ENCODE peak calls at places on chromosomes 1 and 21, in four cellular contexts. M is breast epithelium, W is GM23338, P is prostate gland. R is an unnamed sample.

GRCh38 chr21:38329176-38329575 is 72.4 kb downstream of the KCNJ15 start:
- DNase-seq in M (no peak), W (no peak), P (no peak), R (no peak)

GRCh38 chr1:76086597-76086996 is 12.1 kb downstream of the ST6GALNAC3 start:
- DNase-seq in M (no peak), W (no peak), P (no peak), R (no peak)

GRCh38 chr1:111399792-111400610 is 27.5 kb downstream of the OVGP1 start:
- DNase-seq in M (no peak), W (peak), P (peak), R (no peak)

GRCh38 chr1:46102769-46103476 is 29.5 kb downstream of the PIK3R3 start:
- DNase-seq in M (no peak), W (no peak), P (no peak), R (no peak)

GRCh38 chr1:58699011-58699762 is 675 bp downstream of the MYSM1 start:
- DNase-seq in M (no peak), W (no peak), P (no peak), R (no peak)

GRCh38 chr1:149978547-149979023 is 31.9 kb downstream of the OTUD7B start:
- DNase-seq in M (no peak), W (no peak), P (no peak), R (no peak)

GRCh38 chr1:156062189-156062588 is 1.2 kb downstream of the RAB25 start:
- DNase-seq in M (no peak), W (no peak), P (no peak), R (no peak)

GRCh38 chr1:239126881-239127280 is 259.5 kb upstream of the CHRM3 start:
- DNase-seq in M (no peak), W (no peak), P (no peak), R (no peak)

GRCh38 chr1:155254714-155255242 is 505 bp downstream of the ENTREP3 start:
- DNase-seq in M (no peak), W (no peak), P (no peak), R (peak)

GRCh38 chr21:23951251-23951650 is 1656.0 kb downstream of the MRPL39 start:
- DNase-seq in M (no peak), W (no peak), P (no peak), R (no peak)

GRCh38 chr1:33975961-33976360 is 112.1 kb downstream of the HMGB4 start:
- DNase-seq in M (no peak), W (no peak), P (no peak), R (peak)

GRCh38 chr1:116722016-116722838 is 32.0 kb upstream of the CD2 start:
- DNase-seq in M (no peak), W (no peak), P (no peak), R (no peak)

GRCh38 chr1:116674761-116675160 is 7.2 kb upstream of the IGSF3 start:
- DNase-seq in M (no peak), W (no peak), P (no peak), R (no peak)

GRCh38 chr1:6126028-6126427 is 54.1 kb downstream of the CHD5 start:
- DNase-seq in M (no peak), W (no peak), P (no peak), R (peak)

GRCh38 chr1:9110669-9111356 is 18.1 kb downstream of the GPR157 start:
- DNase-seq in M (peak), W (peak), P (peak), R (peak)

GRCh38 chr1:170530972-170531757 is 801 bp upstream of the GORAB start:
- DNase-seq in M (no peak), W (peak), P (no peak), R (no peak)

GRCh38 chr1:117671781-117672501 is 66.1 kb downstream of the TENT5C start:
- DNase-seq in M (no peak), W (peak), P (no peak), R (peak)

GRCh38 chr1:7856345-7856744 is 3.5 kb upstream of the UTS2 start:
- DNase-seq in M (no peak), W (peak), P (no peak), R (no peak)

GRCh38 chr21:38341546-38342012 is 84.8 kb downstream of the KCNJ15 start:
- DNase-seq in M (no peak), W (no peak), P (no peak), R (no peak)

GRCh38 chr1:43067856-43068751 is 104.0 kb downstream of the EBNA1BP2 start:
- DNase-seq in M (no peak), W (peak), P (no peak), R (no peak)

GRCh38 chr1:38076038-38076437 is 29.4 kb upstream of the POU3F1 start:
- DNase-seq in M (no peak), W (peak), P (no peak), R (no peak)

GRCh38 chr1:92851729-92852128 is 19.9 kb downstream of the RPL5 start:
- DNase-seq in M (no peak), W (no peak), P (no peak), R (no peak)

GRCh38 chr21:31156169-31156568 is 117.9 kb upstream of the KRTAP19-8 start:
- DNase-seq in M (no peak), W (no peak), P (no peak), R (no peak)

GRCh38 chr21:39251326-39251725 is 62.1 kb downstream of the BRWD1 start:
- DNase-seq in M (no peak), W (no peak), P (no peak), R (no peak)

GRCh38 chr1:155125946-155126493 is 1.7 kb upstream of the EFNA1 start:
- DNase-seq in M (peak), W (peak), P (peak), R (peak)

GRCh38 chr1:30914587-30914922 is 6.0 kb upstream of the SDC3 start:
- DNase-seq in M (no peak), W (no peak), P (no peak), R (no peak)

GRCh38 chr1:228151170-228151513 is 1.4 kb downstream of the GJC2 start:
- DNase-seq in M (no peak), W (no peak), P (no peak), R (no peak)

GRCh38 chr1:169102567-169102966 is 3.9 kb upstream of the ATP1B1 start:
- DNase-seq in M (no peak), W (no peak), P (no peak), R (no peak)

GRCh38 chr1:234730110-234730509 is 120.1 kb upstream of the IRF2BP2 start:
- DNase-seq in M (no peak), W (no peak), P (no peak), R (peak)

GRCh38 chr1:19388980-19389379 is 76.9 kb downstream of the SLC66A1 start:
- DNase-seq in M (no peak), W (no peak), P (no peak), R (no peak)

GRCh38 chr1:201361652-201362504 is 15.6 kb downstream of the TNNT2 start:
- DNase-seq in M (no peak), W (peak), P (peak), R (no peak)

GRCh38 chr1:155320661-155321576 is at the start of gene RUSC1:
- DNase-seq in M (peak), W (peak), P (peak), R (peak)

GRCh38 chr1:67149179-67149770 is 14.5 kb upstream of the C1orf141 start:
- DNase-seq in M (peak), W (peak), P (peak), R (peak)

GRCh38 chr21:44513389-44514217 is 26.4 kb downstream of the KRTAP10-1 start:
- DNase-seq in M (no peak), W (no peak), P (no peak), R (no peak)

GRCh38 chr1:156421062-156421938 is 52.3 kb downstream of the RHBG start:
- DNase-seq in M (peak), W (peak), P (peak), R (peak)

DNA sequence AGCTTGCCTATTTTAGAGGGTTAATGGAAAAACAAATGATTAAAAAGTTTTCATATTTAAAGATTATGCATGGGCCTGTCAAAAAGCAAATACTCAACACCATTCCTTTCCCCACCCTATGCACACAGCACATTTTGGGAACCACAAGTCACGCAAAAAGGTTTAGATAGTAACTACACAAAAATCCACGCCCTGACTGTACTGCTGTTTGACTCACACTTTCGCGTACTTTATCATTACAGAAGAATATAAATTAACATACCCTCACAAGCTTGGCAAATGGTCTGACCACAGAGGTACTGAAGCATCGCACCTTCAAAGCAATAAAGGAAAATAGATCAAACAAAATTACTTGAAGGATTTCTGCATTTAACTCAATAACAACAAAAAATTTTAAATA is 1.4 kb downstream of the ATP5PO start:
- DNase-seq in M (no peak), W (no peak), P (no peak), R (no peak)
- TF ChIP-seq POLR2AphosphoS5 in M (no peak), W (no peak), P (no peak), R (no peak)

GRCh38 chr1:99970713-99971255 is 988 bp downstream of the SLC35A3 start:
- DNase-seq in M (no peak), W (no peak), P (no peak), R (no peak)

GRCh38 chr1:99965646-99966375 is 4.0 kb upstream of the SLC35A3 start:
- DNase-seq in M (no peak), W (no peak), P (peak), R (no peak)

GRCh38 chr1:99969729-99970591 is at the start of gene SLC35A3:
- DNase-seq in M (peak), W (peak), P (peak), R (peak)

GRCh38 chr1:99969260-99969728 is 502 bp upstream of the SLC35A3 start:
- DNase-seq in M (no peak), W (peak), P (peak), R (no peak)

GRCh38 chr1:99968214-99968613 is 1.6 kb upstream of the SLC35A3 start:
- DNase-seq in M (no peak), W (no peak), P (no peak), R (no peak)
- H3K4me3 ChIP-seq in M (no peak), W (no peak), P (no peak), R (no peak)

GRCh38 chr21:41065539-41065938 is 102.4 kb upstream of the BACE2 start:
- DNase-seq in M (no peak), W (no peak), P (no peak), R (no peak)
- TF ChIP-seq POLR2AphosphoS5 in M (no peak), W (no peak), P (no peak), R (no peak)

DNA sequence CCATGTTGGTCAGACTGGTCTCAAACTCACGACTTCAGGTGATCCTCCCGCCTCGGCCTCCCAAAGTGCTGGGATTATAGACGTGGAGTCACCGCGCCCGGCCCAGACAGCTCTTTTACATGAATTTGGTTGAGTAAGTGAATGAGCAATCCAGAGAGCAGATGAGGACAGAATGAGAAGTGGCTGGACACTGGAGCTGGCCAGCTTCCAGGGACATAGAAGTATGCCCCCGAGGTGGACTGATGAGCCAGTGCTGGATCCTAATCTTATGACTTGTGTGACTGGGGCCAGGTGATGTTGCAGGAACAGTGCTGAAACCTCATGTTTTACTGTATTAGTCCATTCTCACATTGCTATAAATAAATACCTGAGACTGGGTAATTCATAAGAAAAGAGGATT is 35.9 kb upstream of the KANK4 start:
- DNase-seq in M (no peak), W (no peak), P (no peak), R (no peak)
- H3K4me3 ChIP-seq in M (no peak), W (no peak), P (no peak), R (no peak)

GRCh38 chr1:61050541-61051454 is 31.6 kb upstream of the NFIA start:
- DNase-seq in M (no peak), W (peak), P (peak), R (peak)

GRCh38 chr1:61047061-61047460 is 35.3 kb upstream of the NFIA start:
- DNase-seq in M (no peak), W (no peak), P (no peak), R (no peak)

GRCh38 chr1:61051455-61052392 is 30.6 kb upstream of the NFIA start:
- DNase-seq in M (no peak), W (peak), P (no peak), R (peak)

GRCh38 chr1:61052393-61053280 is 29.7 kb upstream of the NFIA start:
- DNase-seq in M (no peak), W (peak), P (no peak), R (no peak)

DNA sequence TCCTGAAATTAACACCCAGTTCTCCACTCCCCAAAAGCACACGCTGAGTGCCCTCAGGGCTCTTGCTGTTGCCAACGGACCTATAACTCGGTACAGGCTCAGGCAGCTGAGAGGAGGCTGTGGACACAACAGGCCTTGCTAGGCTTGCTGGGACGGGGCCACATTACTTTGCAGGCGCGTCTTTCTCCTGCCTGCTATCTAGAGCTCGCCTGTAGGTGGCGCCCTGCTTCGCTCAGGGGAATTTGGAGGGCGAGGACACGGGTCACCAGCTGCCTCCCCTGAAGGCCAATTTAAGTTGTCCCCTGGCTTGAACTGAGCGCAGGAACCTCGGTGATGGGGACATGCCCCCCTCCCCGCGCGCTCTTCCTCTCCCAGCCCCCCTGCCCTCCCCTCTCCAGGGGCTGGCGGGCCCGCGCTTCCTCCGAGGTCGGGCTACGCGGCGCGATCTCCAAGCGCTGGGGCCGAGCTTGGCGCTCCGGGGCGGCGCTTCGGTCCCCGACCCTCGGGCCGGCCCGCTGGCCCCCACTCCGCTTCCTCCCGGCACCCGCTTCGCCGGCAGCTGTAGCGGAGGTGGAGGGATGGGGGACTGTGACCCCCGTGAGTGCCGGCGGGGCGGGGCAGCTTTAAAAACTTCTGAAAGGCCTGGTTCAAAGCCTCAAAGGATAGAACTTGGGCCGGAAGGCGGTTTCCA is 32.4 kb upstream of the NFIA start:
- DNase-seq in M (peak), W (peak), P (peak), R (peak)
- TF ChIP-seq POLR2AphosphoS5 in M (peak), W (no peak), P (peak), R (peak)

DNA sequence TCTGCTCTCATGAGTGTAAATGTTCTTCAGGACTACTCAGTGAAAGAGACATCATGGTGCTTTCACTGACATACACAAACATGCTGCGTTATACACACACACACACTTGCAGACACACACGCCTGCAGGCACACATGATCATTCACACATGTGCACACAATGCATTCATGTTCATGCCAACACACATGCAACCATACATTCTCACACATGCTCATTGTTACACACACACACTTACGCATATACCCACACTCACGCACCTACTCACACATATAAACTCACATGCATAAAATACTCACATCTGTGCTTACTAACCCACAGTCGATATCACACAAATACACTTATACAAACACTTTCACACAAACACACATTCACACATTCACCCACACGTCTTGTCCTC is 241.6 kb downstream of the LMX1A start:
- DNase-seq in M (no peak), W (no peak), P (no peak), R (no peak)
- H3K4me3 ChIP-seq in M (no peak), W (no peak), P (no peak), R (no peak)